ENCODE peak calls at places on chromosomes 16 and 17, in six cellular contexts. Y is mesenchymal stem cell, O is IMR-90, W is H1, F is H9, D is trophoblast cell. P is an unnamed sample.

GRCh38 chr16:85870159-85870558 is 28.8 kb upstream of the IRF8 start:
- DNase-seq in D (peak; percentile 85), W (no peak), O (no peak), F (peak; percentile 46), Y (no peak), P (no peak)

GRCh38 chr17:75096082-75096625 is 8.4 kb downstream of the SLC16A5 start:
- DNase-seq in W (no peak), Y (peak; percentile 84), O (peak; percentile 69), D (peak; percentile 93), F (peak; percentile 80), P (no peak)

GRCh38 chr16:89598199-89598598 is 15.2 kb upstream of the DPEP1 start:
- DNase-seq in O (peak; percentile 43), Y (peak; percentile 77), F (no peak), D (no peak), W (no peak), P (no peak)

GRCh38 chr17:51820766-51821165 is 337.7 kb downstream of the CA10 start:
- DNase-seq in Y (no peak), D (no peak), F (no peak), O (no peak), W (no peak), P (no peak)

GRCh38 chr17:34542700-34543336 is 36.6 kb upstream of the TMEM132E start:
- DNase-seq in W (peak; percentile 89), D (peak; percentile 51), F (peak; percentile 68), O (no peak), Y (peak; percentile 15), P (peak; percentile 64)

GRCh38 chr17:1180958-1181768 is 1.4 kb upstream of the ABR start:
- DNase-seq in Y (no peak), W (peak; percentile 69), F (peak; percentile 91), O (no peak), D (no peak), P (no peak)

GRCh38 chr16:30746638-30747160 is 1.5 kb upstream of the PHKG2 start:
- DNase-seq in F (no peak), Y (no peak), D (no peak), O (no peak), W (no peak), P (no peak)

GRCh38 chr17:13490427-13490826 is 111.3 kb downstream of the HS3ST3A1 start:
- DNase-seq in W (no peak), Y (no peak), F (no peak), D (no peak), O (no peak), P (no peak)

GRCh38 chr16:13999071-13999894 is 71.8 kb upstream of the MRTFB start:
- DNase-seq in O (no peak), F (no peak), W (no peak), D (no peak), Y (no peak), P (no peak)

GRCh38 chr17:72476575-72476986 is 355.8 kb downstream of the SOX9 start:
- DNase-seq in F (peak; percentile 93), O (no peak), Y (no peak), W (peak; percentile 68), D (no peak), P (peak; percentile 71)

GRCh38 chr16:88959022-88959421 is 18.0 kb downstream of the CBFA2T3 start:
- DNase-seq in W (no peak), D (no peak), Y (no peak), O (no peak), F (no peak), P (no peak)

GRCh38 chr16:12323007-12323699 is 346.6 kb downstream of the SNX29 start:
- DNase-seq in D (no peak), F (no peak), O (no peak), Y (no peak), W (no peak), P (no peak)

GRCh38 chr17:55742272-55743102 is 8.4 kb upstream of the PCTP start:
- DNase-seq in D (peak; percentile 46), Y (no peak), O (no peak), F (no peak), W (no peak), P (no peak)

GRCh38 chr16:26198221-26198620 is 506.5 kb downstream of the HS3ST4 start:
- DNase-seq in Y (no peak), F (no peak), D (no peak), W (no peak), O (no peak), P (no peak)

GRCh38 chr17:65294184-65294719 is 157.1 kb downstream of the RGS9 start:
- DNase-seq in D (peak; percentile 57), Y (peak; percentile 59), F (peak; percentile 94), W (peak; percentile 77), O (peak; percentile 71), P (peak; percentile 42)

GRCh38 chr16:81715358-81716196 is 63.5 kb upstream of the PLCG2 start:
- DNase-seq in Y (no peak), F (no peak), D (peak; percentile 24), W (no peak), O (no peak), P (no peak)

GRCh38 chr16:83402160-83402794 is 405.5 kb upstream of the HSBP1 start:
- DNase-seq in Y (no peak), O (peak; percentile 45), W (peak; percentile 49), F (no peak), D (no peak), P (no peak)

GRCh38 chr17:33290156-33290697 is 2.9 kb downstream of the ASIC2 start:
- DNase-seq in D (no peak), W (no peak), Y (no peak), O (no peak), F (no peak), P (no peak)

GRCh38 chr16:88444826-88445582 is 8.1 kb upstream of the ZFPM1 start:
- DNase-seq in D (no peak), Y (no peak), W (no peak), O (no peak), F (no peak), P (no peak)

GRCh38 chr17:44311562-44312181 is 3.3 kb downstream of the RUNDC3A start:
- DNase-seq in W (no peak), Y (no peak), O (no peak), F (no peak), D (no peak), P (no peak)

GRCh38 chr17:50425682-50426471 is at the start of gene ACSF2:
- DNase-seq in F (peak; percentile 83), W (peak; percentile 72), Y (peak; percentile 70), D (peak; percentile 71), O (peak; percentile 22), P (peak; percentile 21)
- H4K91ac ChIP-seq in F (no peak within 1 kb of the TSS), W (peak within 1 kb of the TSS; percentile 83), Y (peak within 1 kb of the TSS; percentile 76), D (peak within 1 kb of the TSS; percentile 72), O (peak within 1 kb of the TSS; percentile 83), P (no peak within 1 kb of the TSS)

DNA sequence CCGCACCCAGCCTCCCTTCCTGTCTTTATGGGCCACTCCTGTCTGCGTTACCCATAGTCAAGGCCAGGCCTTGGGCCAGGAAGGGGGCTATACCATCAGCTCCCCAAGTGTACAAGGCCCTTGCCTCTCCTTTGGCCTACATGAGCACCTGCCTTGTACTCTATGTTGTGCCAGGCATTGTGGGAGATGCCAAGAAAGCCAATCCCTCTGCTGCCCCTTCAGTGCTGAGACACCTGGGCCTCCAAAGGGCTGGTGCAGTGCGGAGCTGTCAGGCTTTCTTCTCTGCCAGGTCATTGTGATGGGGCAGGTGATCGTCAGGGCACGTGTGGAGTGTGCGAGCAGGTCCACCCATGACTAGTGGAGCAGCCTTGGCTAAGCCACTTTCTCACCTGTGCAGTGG is 59.9 kb downstream of the MPRIP start:
- DNase-seq in D (no peak), O (no peak), W (no peak), F (no peak), Y (no peak), P (no peak)
- H3K14ac ChIP-seq in D (no peak overlapping the region), O (no peak overlapping the region), W (no peak overlapping the region), F (no peak overlapping the region), Y (no peak overlapping the region), P (no peak overlapping the region)

GRCh38 chr17:40153603-40154238 is 13.4 kb downstream of the CASC3 start:
- DNase-seq in Y (no peak), F (no peak), O (no peak), D (no peak), W (no peak), P (no peak)

GRCh38 chr17:40151414-40151955 is 11.1 kb downstream of the CASC3 start:
- DNase-seq in F (no peak), D (no peak), W (no peak), Y (no peak), O (no peak), P (no peak)

GRCh38 chr17:40148527-40148926 is 8.2 kb downstream of the CASC3 start:
- DNase-seq in W (no peak), O (no peak), F (no peak), D (no peak), Y (no peak), P (no peak)

GRCh38 chr17:40145476-40145875 is 5.1 kb downstream of the CASC3 start:
- DNase-seq in Y (no peak), F (no peak), D (no peak), W (no peak), O (no peak), P (no peak)

GRCh38 chr17:40150215-40150614 is 9.9 kb downstream of the CASC3 start:
- DNase-seq in D (no peak), W (no peak), F (no peak), O (no peak), Y (no peak), P (no peak)
- H4K8ac ChIP-seq in D (no peak overlapping the region), W (no peak overlapping the region), F (no peak overlapping the region), O (no peak overlapping the region), Y (no peak overlapping the region), P (no peak overlapping the region)

GRCh38 chr17:70934834-70935233 is 765.5 kb downstream of the KCNJ2 start:
- DNase-seq in O (no peak), D (no peak), Y (no peak), W (no peak), F (no peak), P (no peak)
- H4K91ac ChIP-seq in O (no peak overlapping the region), D (no peak overlapping the region), Y (no peak overlapping the region), W (no peak overlapping the region), F (no peak overlapping the region), P (no peak overlapping the region)

DNA sequence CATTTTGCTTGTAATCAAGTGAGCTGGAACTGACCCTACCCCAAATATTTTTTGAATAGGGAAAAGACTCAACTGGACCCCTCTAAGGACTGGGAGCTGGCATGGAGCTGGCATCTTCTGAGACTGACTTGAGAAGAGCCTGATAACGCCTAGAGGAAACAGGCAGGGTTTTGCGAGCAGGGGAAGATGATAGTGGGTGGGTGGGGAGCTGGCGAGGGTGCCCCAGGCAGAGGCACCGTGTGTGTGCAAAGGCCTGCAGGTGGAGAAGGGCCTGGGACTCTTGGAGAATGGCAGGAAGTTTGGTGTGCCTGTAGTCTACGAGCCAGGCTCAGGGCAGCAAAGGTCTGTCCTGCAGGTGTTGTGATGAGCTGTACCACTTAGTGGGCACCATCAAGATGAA is 4.1 kb downstream of the CRISPLD2 start:
- DNase-seq in D (no peak), Y (no peak), O (no peak), W (no peak), F (no peak), P (no peak)
- H3K14ac ChIP-seq in D (no peak overlapping the region), Y (no peak overlapping the region), O (no peak overlapping the region), W (no peak overlapping the region), F (no peak overlapping the region), P (no peak overlapping the region)